ENCODE peak calls at places on chromosomes 2 and 18, in six cellular contexts. I, R, G, K, Y and L are unnamed samples.

GRCh38 chr2:117523267-117523666 is 291.2 kb upstream of the DDX18 start:
- DNase-seq in R (no peak), K (peak; percentile 61), Y (no peak), I (no peak), G (no peak), L (no peak)

GRCh38 chr2:19859565-19859964 is 42.2 kb downstream of the TTC32 start:
- DNase-seq in Y (no peak), I (no peak), G (no peak), R (no peak), K (no peak), L (no peak)

GRCh38 chr2:128475427-128476211 is 157.0 kb upstream of the HS6ST1 start:
- DNase-seq in G (no peak), Y (no peak), R (no peak), I (peak; percentile 37), K (no peak), L (no peak)

GRCh38 chr2:198219292-198219691 is 414.9 kb downstream of the PLCL1 start:
- DNase-seq in Y (no peak), R (no peak), K (no peak), G (no peak), I (no peak), L (no peak)

GRCh38 chr2:213224366-213224765 is 59.9 kb upstream of the SPAG16 start:
- DNase-seq in G (no peak), Y (no peak), R (no peak), I (no peak), K (no peak), L (no peak)

GRCh38 chr2:160970052-160970846 is 190.0 kb upstream of the TANK start:
- DNase-seq in R (peak; percentile 20), Y (no peak), K (peak; percentile 69), G (peak; percentile 80), I (no peak), L (peak; percentile 9)

GRCh38 chr18:22551536-22552151 is 133.9 kb upstream of the CTAGE1 start:
- DNase-seq in K (no peak), Y (no peak), G (no peak), R (no peak), I (no peak), L (no peak)

GRCh38 chr2:128573116-128573515 is 254.4 kb upstream of the HS6ST1 start:
- DNase-seq in K (no peak), I (peak; percentile 17), Y (no peak), R (no peak), G (no peak), L (no peak)

GRCh38 chr2:56184500-56184996 is 758 bp downstream of the CCDC85A start:
- DNase-seq in R (no peak), G (no peak), Y (no peak), I (peak; percentile 73), K (no peak), L (no peak)

GRCh38 chr2:191319181-191319580 is 74.0 kb downstream of the MYO1B start:
- DNase-seq in Y (no peak), R (no peak), I (no peak), K (no peak), G (no peak), L (no peak)

GRCh38 chr18:6591491-6591890 is 138.0 kb upstream of the ARHGAP28 start:
- DNase-seq in G (no peak), Y (no peak), K (no peak), I (no peak), R (no peak), L (no peak)

GRCh38 chr2:230905448-230906430 is 19.3 kb downstream of the GPR55 start:
- DNase-seq in G (peak; percentile 83), I (no peak), R (peak; percentile 32), Y (no peak), K (no peak), L (no peak)

GRCh38 chr2:160683206-160683605 is 189.6 kb upstream of the RBMS1 start:
- DNase-seq in Y (no peak), G (no peak), R (no peak), I (no peak), K (no peak), L (no peak)

GRCh38 chr2:196159223-196159892 is 12.0 kb downstream of the STK17B start:
- DNase-seq in K (no peak), G (no peak), I (no peak), Y (no peak), R (no peak), L (no peak)

GRCh38 chr18:5370332-5370731 is 74.8 kb upstream of the ZBTB14 start:
- DNase-seq in K (no peak), R (no peak), Y (no peak), I (no peak), G (peak; percentile 9), L (no peak)

GRCh38 chr2:85430780-85431601 is 12.5 kb downstream of the SH2D6 start:
- DNase-seq in K (peak; percentile 79), Y (no peak), I (peak; percentile 91), R (no peak), G (no peak), L (no peak)

GRCh38 chr2:85431787-85432186 is 13.3 kb downstream of the SH2D6 start:
- DNase-seq in I (no peak), K (no peak), R (no peak), Y (no peak), G (no peak), L (no peak)

GRCh38 chr2:85434677-85435076 is 16.2 kb downstream of the SH2D6 start:
- DNase-seq in R (no peak), K (no peak), I (no peak), G (no peak), Y (no peak), L (peak; percentile 26)

GRCh38 chr2:85435220-85435958 is 16.9 kb downstream of the SH2D6 start:
- DNase-seq in R (no peak), I (no peak), G (no peak), Y (no peak), K (no peak), L (no peak)

GRCh38 chr2:85433511-85434089 is 15.1 kb downstream of the SH2D6 start:
- DNase-seq in G (no peak), Y (no peak), I (no peak), K (peak; percentile 91), R (no peak), L (no peak)
- TF ChIP-seq POLR2AphosphoS5 in G (no peak), Y (no peak), I (no peak), K (peak; percentile 30), R (no peak), L (no peak)

DNA sequence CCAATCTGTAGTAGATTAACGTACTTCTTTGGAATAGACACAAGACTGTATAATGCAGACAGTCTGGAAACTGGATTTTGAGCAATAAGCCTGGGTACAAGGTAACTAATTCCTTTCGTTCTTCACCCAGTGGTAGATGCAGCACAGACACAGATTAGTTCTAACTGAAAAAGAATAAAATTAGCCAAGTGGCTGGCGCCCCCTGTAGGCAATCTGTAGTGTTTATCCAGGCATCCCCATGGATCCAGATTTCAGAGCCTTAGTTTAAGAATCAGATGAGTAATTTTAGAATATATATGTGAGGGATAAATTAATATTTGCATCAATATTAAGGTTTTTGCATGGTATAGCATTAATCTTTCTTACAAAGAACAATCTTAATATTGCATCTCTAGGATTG is 563.9 kb downstream of the DCC start:
- DNase-seq in Y (no peak), I (peak; percentile 73), R (no peak), K (peak; percentile 38), G (peak; percentile 11), L (no peak)
- TF ChIP-seq GABPA in Y (no peak), I (no peak), R (no peak), K (no peak), G (no peak), L (no peak)

DNA sequence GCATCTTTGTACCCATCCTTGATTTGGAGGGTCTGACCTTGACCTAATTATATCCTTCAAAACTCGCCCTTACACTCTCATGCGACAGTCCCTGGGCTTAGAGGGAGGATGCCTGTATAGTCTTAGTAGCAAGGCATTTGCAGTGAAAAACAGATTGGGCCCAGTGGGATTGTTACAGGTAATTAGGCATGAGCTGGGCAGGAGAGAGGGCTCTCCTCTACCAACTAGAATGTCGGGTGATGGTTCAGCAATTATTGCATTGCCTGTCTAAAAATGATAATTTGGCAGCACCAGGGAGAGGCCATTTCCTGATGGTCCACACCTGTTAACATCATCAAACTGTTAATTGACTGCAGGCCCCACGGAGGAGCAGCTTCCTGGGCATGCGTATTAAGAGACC is 32.4 kb downstream of the COMMD1 start:
- DNase-seq in K (no peak), I (no peak), Y (no peak), R (no peak), G (no peak), L (no peak)
- TF ChIP-seq POLR2AphosphoS5 in K (no peak), I (no peak), Y (no peak), R (no peak), G (no peak), L (no peak)

GRCh38 chr2:7288484-7288883 is 371.3 kb downstream of the RNF144A start:
- DNase-seq in R (no peak), I (no peak), K (no peak), G (no peak), Y (no peak), L (no peak)

GRCh38 chr2:7289697-7290096 is 372.5 kb downstream of the RNF144A start:
- DNase-seq in Y (no peak), R (no peak), K (no peak), G (no peak), I (no peak), L (no peak)

GRCh38 chr2:7292154-7292553 is 374.9 kb downstream of the RNF144A start:
- DNase-seq in I (no peak), K (no peak), R (no peak), G (no peak), Y (no peak), L (no peak)
- TF ChIP-seq GABPA in I (no peak), K (no peak), R (no peak), G (no peak), Y (no peak), L (no peak)

GRCh38 chr2:98598781-98599428 is 9.4 kb downstream of the COA5 start:
- DNase-seq in Y (no peak), K (no peak), G (no peak), R (no peak), I (no peak), L (no peak)
- TF ChIP-seq POLR2AphosphoS5 in Y (no peak), K (no peak), G (no peak), R (no peak), I (no peak), L (no peak)

DNA sequence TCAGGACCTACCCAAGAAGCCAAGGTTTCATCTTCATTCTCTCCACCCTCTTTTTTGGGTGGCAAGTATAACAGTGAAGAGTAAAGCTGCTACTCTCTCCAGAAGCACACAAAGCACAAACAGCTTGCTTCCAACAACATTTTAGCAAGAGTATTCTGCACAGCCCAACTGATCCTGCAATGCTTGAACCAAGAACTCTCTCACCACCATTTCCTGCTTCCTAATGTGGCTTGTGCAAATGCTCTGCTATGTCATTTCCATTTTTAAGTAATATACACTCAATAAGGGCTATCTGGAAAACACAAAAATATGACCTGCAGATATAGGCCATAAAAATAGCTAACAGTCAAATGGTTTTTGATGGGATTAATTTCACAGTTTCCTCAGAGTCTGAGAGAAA is 24.1 kb upstream of the IHH start:
- DNase-seq in I (no peak), K (no peak), R (no peak), G (no peak), Y (no peak), L (peak; percentile 46)
- TF ChIP-seq GABPA in I (no peak), K (no peak), R (no peak), G (no peak), Y (no peak), L (no peak)

GRCh38 chr2:42138163-42139016 is 30.8 kb upstream of the EML4 start:
- DNase-seq in G (no peak), I (no peak), K (no peak), R (no peak), Y (no peak), L (no peak)
- TF ChIP-seq POLR2AphosphoS5 in G (no peak), I (no peak), K (peak; percentile 76), R (no peak), Y (no peak), L (no peak)